ENCODE peak calls at places on chromosomes 3 and 15, in ten cellular contexts. One of them, this sample, is unnamed.

GRCh38 chr3:137202941-137203340 is 245.2 kb downstream of the IL20RB start:
- DNase-seq in foreskin fibroblast: no peak
- DNase-seq in SK-N-SH: no peak
- DNase-seq in cardiac muscle cell: no peak
- DNase-seq in neural progenitor cell: no peak
- DNase-seq in B cell: no peak
- DNase-seq in AG09309: no peak
- DNase-seq in fibroblast of lung: no peak
- DNase-seq in H9: no peak
- DNase-seq in fibroblast of the aortic adventitia: no peak
- DNase-seq in this sample: no peak

GRCh38 chr3:150666167-150666566 is 37.6 kb downstream of the ERICH6 start:
- DNase-seq in cardiac muscle cell: no peak
- DNase-seq in H9: no peak
- DNase-seq in B cell: no peak
- DNase-seq in AG09309: no peak
- DNase-seq in foreskin fibroblast: no peak
- DNase-seq in fibroblast of lung: no peak
- DNase-seq in fibroblast of the aortic adventitia: no peak
- DNase-seq in neural progenitor cell: no peak
- DNase-seq in SK-N-SH: no peak
- DNase-seq in this sample: no peak

GRCh38 chr3:40741729-40742128 is 217.0 kb downstream of the ZNF621 start:
- DNase-seq in neural progenitor cell: peak; percentile 16
- DNase-seq in H9: no peak
- DNase-seq in fibroblast of lung: no peak
- DNase-seq in AG09309: no peak
- DNase-seq in B cell: no peak
- DNase-seq in SK-N-SH: no peak
- DNase-seq in foreskin fibroblast: no peak
- DNase-seq in fibroblast of the aortic adventitia: no peak
- DNase-seq in cardiac muscle cell: peak; percentile 76
- DNase-seq in this sample: no peak

GRCh38 chr3:65411367-65411766 is 627.4 kb downstream of the MAGI1 start:
- DNase-seq in B cell: no peak
- DNase-seq in neural progenitor cell: no peak
- DNase-seq in fibroblast of the aortic adventitia: no peak
- DNase-seq in AG09309: no peak
- DNase-seq in cardiac muscle cell: peak; percentile 12
- DNase-seq in SK-N-SH: no peak
- DNase-seq in fibroblast of lung: no peak
- DNase-seq in H9: no peak
- DNase-seq in foreskin fibroblast: no peak
- DNase-seq in this sample: no peak

GRCh38 chr3:66485291-66485968 is 15.4 kb downstream of the LRIG1 start:
- DNase-seq in AG09309: no peak
- DNase-seq in B cell: no peak
- DNase-seq in neural progenitor cell: no peak
- DNase-seq in SK-N-SH: no peak
- DNase-seq in H9: no peak
- DNase-seq in fibroblast of lung: peak; percentile 95
- DNase-seq in foreskin fibroblast: peak; percentile 74
- DNase-seq in cardiac muscle cell: peak; percentile 36
- DNase-seq in fibroblast of the aortic adventitia: peak; percentile 83
- DNase-seq in this sample: no peak

GRCh38 chr3:37852097-37852496 is 9.6 kb upstream of the CTDSPL start:
- DNase-seq in fibroblast of the aortic adventitia: peak; percentile 58
- DNase-seq in foreskin fibroblast: peak; percentile 60
- DNase-seq in fibroblast of lung: peak; percentile 45
- DNase-seq in B cell: no peak
- DNase-seq in H9: no peak
- DNase-seq in neural progenitor cell: no peak
- DNase-seq in SK-N-SH: no peak
- DNase-seq in cardiac muscle cell: peak; percentile 29
- DNase-seq in AG09309: no peak
- DNase-seq in this sample: no peak

GRCh38 chr15:68578960-68579935 is at the start of gene CORO2B:
- DNase-seq in neural progenitor cell: peak; percentile 77
- DNase-seq in cardiac muscle cell: peak; percentile 59
- DNase-seq in fibroblast of the aortic adventitia: peak; percentile 46
- DNase-seq in B cell: no peak
- DNase-seq in foreskin fibroblast: peak; percentile 79
- DNase-seq in AG09309: no peak
- DNase-seq in fibroblast of lung: peak; percentile 56
- DNase-seq in SK-N-SH: peak; percentile 87
- DNase-seq in H9: peak; percentile 61
- DNase-seq in this sample: no peak

GRCh38 chr3:122497425-122497824 is 17.3 kb downstream of the KPNA1 start:
- DNase-seq in cardiac muscle cell: peak; percentile 83
- DNase-seq in fibroblast of lung: peak; percentile 91
- DNase-seq in foreskin fibroblast: peak; percentile 94
- DNase-seq in AG09309: peak; percentile 94
- DNase-seq in fibroblast of the aortic adventitia: peak; percentile 92
- DNase-seq in neural progenitor cell: no peak
- DNase-seq in H9: no peak
- DNase-seq in B cell: no peak
- DNase-seq in SK-N-SH: no peak
- DNase-seq in this sample: peak; percentile 30

GRCh38 chr3:158381274-158381868 is 189.6 kb upstream of the MLF1 start:
- DNase-seq in cardiac muscle cell: no peak
- DNase-seq in fibroblast of lung: no peak
- DNase-seq in foreskin fibroblast: peak; percentile 18
- DNase-seq in H9: no peak
- DNase-seq in SK-N-SH: no peak
- DNase-seq in neural progenitor cell: no peak
- DNase-seq in fibroblast of the aortic adventitia: peak; percentile 47
- DNase-seq in AG09309: peak; percentile 14
- DNase-seq in B cell: no peak
- DNase-seq in this sample: no peak

GRCh38 chr3:195040094-195040493 is 230.9 kb downstream of the XXYLT1 start:
- DNase-seq in AG09309: no peak
- DNase-seq in SK-N-SH: no peak
- DNase-seq in H9: no peak
- DNase-seq in B cell: no peak
- DNase-seq in fibroblast of lung: no peak
- DNase-seq in foreskin fibroblast: no peak
- DNase-seq in neural progenitor cell: no peak
- DNase-seq in cardiac muscle cell: no peak
- DNase-seq in fibroblast of the aortic adventitia: no peak
- DNase-seq in this sample: no peak

GRCh38 chr3:71026634-71027578 is 556.6 kb downstream of the FOXP1 start:
- DNase-seq in fibroblast of lung: peak; percentile 61
- DNase-seq in cardiac muscle cell: no peak
- DNase-seq in neural progenitor cell: no peak
- DNase-seq in H9: no peak
- DNase-seq in AG09309: no peak
- DNase-seq in SK-N-SH: no peak
- DNase-seq in fibroblast of the aortic adventitia: peak; percentile 65
- DNase-seq in B cell: no peak
- DNase-seq in foreskin fibroblast: peak; percentile 32
- DNase-seq in this sample: no peak

GRCh38 chr3:81434171-81434570 is 327.3 kb downstream of the GBE1 start:
- DNase-seq in fibroblast of lung: no peak
- DNase-seq in neural progenitor cell: no peak
- DNase-seq in SK-N-SH: no peak
- DNase-seq in B cell: no peak
- DNase-seq in AG09309: no peak
- DNase-seq in foreskin fibroblast: no peak
- DNase-seq in cardiac muscle cell: no peak
- DNase-seq in fibroblast of the aortic adventitia: no peak
- DNase-seq in H9: no peak
- DNase-seq in this sample: no peak

GRCh38 chr15:43531018-43531667 is 13.7 kb downstream of the MAP1A start:
- DNase-seq in neural progenitor cell: no peak
- DNase-seq in B cell: no peak
- DNase-seq in fibroblast of lung: no peak
- DNase-seq in cardiac muscle cell: peak; percentile 29
- DNase-seq in SK-N-SH: no peak
- DNase-seq in AG09309: no peak
- DNase-seq in H9: no peak
- DNase-seq in foreskin fibroblast: peak; percentile 48
- DNase-seq in fibroblast of the aortic adventitia: no peak
- DNase-seq in this sample: no peak

GRCh38 chr3:27326211-27326948 is 42.8 kb downstream of the NEK10 start:
- DNase-seq in cardiac muscle cell: peak; percentile 85
- DNase-seq in AG09309: peak; percentile 77
- DNase-seq in fibroblast of lung: peak; percentile 98
- DNase-seq in SK-N-SH: no peak
- DNase-seq in B cell: no peak
- DNase-seq in fibroblast of the aortic adventitia: peak; percentile 93
- DNase-seq in H9: no peak
- DNase-seq in foreskin fibroblast: peak; percentile 96
- DNase-seq in neural progenitor cell: no peak
- DNase-seq in this sample: no peak

GRCh38 chr3:27326949-27327582 is 42.1 kb downstream of the NEK10 start:
- DNase-seq in fibroblast of lung: no peak
- DNase-seq in neural progenitor cell: no peak
- DNase-seq in AG09309: no peak
- DNase-seq in H9: no peak
- DNase-seq in fibroblast of the aortic adventitia: no peak
- DNase-seq in foreskin fibroblast: no peak
- DNase-seq in SK-N-SH: no peak
- DNase-seq in B cell: no peak
- DNase-seq in cardiac muscle cell: no peak
- DNase-seq in this sample: no peak

GRCh38 chr3:27324695-27325094 is 44.5 kb downstream of the NEK10 start:
- DNase-seq in foreskin fibroblast: peak; percentile 29
- DNase-seq in fibroblast of the aortic adventitia: no peak
- DNase-seq in cardiac muscle cell: no peak
- DNase-seq in SK-N-SH: no peak
- DNase-seq in neural progenitor cell: no peak
- DNase-seq in B cell: no peak
- DNase-seq in AG09309: no peak
- DNase-seq in H9: no peak
- DNase-seq in fibroblast of lung: peak; percentile 15
- DNase-seq in this sample: no peak

GRCh38 chr3:27323087-27323570 is 46.1 kb downstream of the NEK10 start:
- DNase-seq in B cell: no peak
- DNase-seq in SK-N-SH: no peak
- DNase-seq in neural progenitor cell: no peak
- DNase-seq in AG09309: no peak
- DNase-seq in foreskin fibroblast: no peak
- DNase-seq in fibroblast of lung: no peak
- DNase-seq in cardiac muscle cell: no peak
- DNase-seq in fibroblast of the aortic adventitia: no peak
- DNase-seq in H9: no peak
- DNase-seq in this sample: no peak

DNA sequence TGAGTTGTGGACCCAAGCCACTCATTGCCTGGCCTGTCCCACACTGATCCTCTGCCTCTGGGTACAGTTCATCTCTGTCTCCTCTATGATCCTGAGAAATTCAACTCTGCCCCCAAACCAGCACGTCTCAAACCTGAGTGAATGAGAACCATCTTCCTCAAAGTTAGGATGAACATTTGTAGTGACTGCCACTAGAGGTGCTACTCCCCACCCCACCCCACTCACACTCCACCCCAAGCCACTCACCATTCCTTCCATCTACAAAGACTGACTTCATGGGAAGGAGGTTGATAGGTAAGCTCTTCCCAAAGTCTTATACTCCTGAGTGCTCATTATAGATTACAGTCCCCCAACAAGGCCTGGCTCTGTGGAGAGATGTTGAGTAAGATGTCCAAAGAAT is 43.8 kb downstream of the NEK10 start:
- DNase-seq in fibroblast of the aortic adventitia: no peak
- DNase-seq in AG09309: no peak
- DNase-seq in foreskin fibroblast: no peak
- DNase-seq in fibroblast of lung: no peak
- DNase-seq in neural progenitor cell: no peak
- DNase-seq in SK-N-SH: no peak
- DNase-seq in H9: no peak
- DNase-seq in B cell: no peak
- DNase-seq in cardiac muscle cell: no peak
- DNase-seq in this sample: no peak
- TF ChIP-seq CTCF in fibroblast of the aortic adventitia: no peak
- TF ChIP-seq CTCF in AG09309: no peak
- TF ChIP-seq CTCF in foreskin fibroblast: peak; percentile 9
- TF ChIP-seq CTCF in fibroblast of lung: no peak
- TF ChIP-seq CTCF in neural progenitor cell: no peak
- TF ChIP-seq CTCF in SK-N-SH: peak; percentile 19
- TF ChIP-seq CTCF in H9: peak; percentile 39
- TF ChIP-seq CTCF in B cell: no peak
- TF ChIP-seq CTCF in cardiac muscle cell: peak; percentile 5
- TF ChIP-seq CTCF in this sample: no peak

GRCh38 chr3:169772951-169773816 is at the start of gene MYNN:
- DNase-seq in neural progenitor cell: peak; percentile 92
- DNase-seq in fibroblast of the aortic adventitia: peak; percentile 86
- DNase-seq in cardiac muscle cell: peak; percentile 94
- DNase-seq in SK-N-SH: peak; percentile 85
- DNase-seq in AG09309: peak; percentile 41
- DNase-seq in H9: peak; percentile 90
- DNase-seq in fibroblast of lung: peak; percentile 88
- DNase-seq in foreskin fibroblast: peak; percentile 95
- DNase-seq in B cell: peak; percentile 91
- DNase-seq in this sample: peak; percentile 88
- TF ChIP-seq CTCF in neural progenitor cell: peak; percentile 10
- TF ChIP-seq CTCF in fibroblast of the aortic adventitia: peak; percentile 9
- TF ChIP-seq CTCF in cardiac muscle cell: peak; percentile 16
- TF ChIP-seq CTCF in SK-N-SH: no peak
- TF ChIP-seq CTCF in AG09309: no peak
- TF ChIP-seq CTCF in H9: no peak
- TF ChIP-seq CTCF in fibroblast of lung: no peak
- TF ChIP-seq CTCF in foreskin fibroblast: no peak
- TF ChIP-seq CTCF in B cell: no peak
- TF ChIP-seq CTCF in this sample: no peak

GRCh38 chr15:76150971-76151598 is 91.3 kb downstream of the TMEM266 start:
- DNase-seq in neural progenitor cell: peak; percentile 82
- DNase-seq in fibroblast of the aortic adventitia: peak; percentile 66
- DNase-seq in AG09309: peak; percentile 68
- DNase-seq in cardiac muscle cell: peak; percentile 70
- DNase-seq in H9: peak; percentile 87
- DNase-seq in fibroblast of lung: peak; percentile 70
- DNase-seq in B cell: peak; percentile 74
- DNase-seq in foreskin fibroblast: peak; percentile 92
- DNase-seq in SK-N-SH: peak; percentile 89
- DNase-seq in this sample: peak; percentile 88
- TF ChIP-seq CTCF in neural progenitor cell: peak; percentile 85
- TF ChIP-seq CTCF in fibroblast of the aortic adventitia: peak; percentile 90
- TF ChIP-seq CTCF in AG09309: peak; percentile 88
- TF ChIP-seq CTCF in cardiac muscle cell: peak; percentile 88
- TF ChIP-seq CTCF in H9: peak; percentile 87
- TF ChIP-seq CTCF in fibroblast of lung: peak; percentile 89
- TF ChIP-seq CTCF in B cell: peak; percentile 95
- TF ChIP-seq CTCF in foreskin fibroblast: peak; percentile 85
- TF ChIP-seq CTCF in SK-N-SH: peak; percentile 87
- TF ChIP-seq CTCF in this sample: peak; percentile 73

GRCh38 chr15:71195242-71195641 is 80.0 kb downstream of the THSD4 start:
- DNase-seq in fibroblast of the aortic adventitia: no peak
- DNase-seq in fibroblast of lung: no peak
- DNase-seq in B cell: no peak
- DNase-seq in AG09309: no peak
- DNase-seq in H9: peak; percentile 50
- DNase-seq in SK-N-SH: no peak
- DNase-seq in neural progenitor cell: peak; percentile 37
- DNase-seq in foreskin fibroblast: no peak
- DNase-seq in cardiac muscle cell: peak; percentile 16
- DNase-seq in this sample: no peak
- TF ChIP-seq CTCF in fibroblast of the aortic adventitia: peak; percentile 17
- TF ChIP-seq CTCF in fibroblast of lung: no peak
- TF ChIP-seq CTCF in B cell: no peak
- TF ChIP-seq CTCF in AG09309: peak; percentile 36
- TF ChIP-seq CTCF in H9: peak; percentile 76
- TF ChIP-seq CTCF in SK-N-SH: peak; percentile 26
- TF ChIP-seq CTCF in neural progenitor cell: peak; percentile 48
- TF ChIP-seq CTCF in foreskin fibroblast: peak; percentile 29
- TF ChIP-seq CTCF in cardiac muscle cell: peak; percentile 26
- TF ChIP-seq CTCF in this sample: no peak

GRCh38 chr3:36843065-36844051 is 79.0 kb upstream of the DCLK3 start:
- DNase-seq in fibroblast of lung: peak; percentile 18
- DNase-seq in H9: peak; percentile 83
- DNase-seq in B cell: no peak
- DNase-seq in cardiac muscle cell: peak; percentile 30
- DNase-seq in SK-N-SH: peak; percentile 43
- DNase-seq in neural progenitor cell: peak; percentile 65
- DNase-seq in AG09309: no peak
- DNase-seq in foreskin fibroblast: peak; percentile 41
- DNase-seq in fibroblast of the aortic adventitia: peak; percentile 33
- DNase-seq in this sample: peak; percentile 41
- TF ChIP-seq CTCF in fibroblast of lung: peak; percentile 40
- TF ChIP-seq CTCF in H9: peak; percentile 82
- TF ChIP-seq CTCF in B cell: peak; percentile 55
- TF ChIP-seq CTCF in cardiac muscle cell: peak; percentile 50
- TF ChIP-seq CTCF in SK-N-SH: peak; percentile 55
- TF ChIP-seq CTCF in neural progenitor cell: peak; percentile 73
- TF ChIP-seq CTCF in AG09309: peak; percentile 60
- TF ChIP-seq CTCF in foreskin fibroblast: peak; percentile 24
- TF ChIP-seq CTCF in fibroblast of the aortic adventitia: peak; percentile 56
- TF ChIP-seq CTCF in this sample: peak; percentile 59